ENCODE peak calls at places on chromosomes 7 and 10, in seven cellular contexts. N, X, V, B, Z, W and L are unnamed samples.

GRCh38 chr10:70649526-70649925 is 22.8 kb upstream of the ADAMTS14 start:
- DNase-seq in N (no peak), X (no peak), V (no peak), B (no peak), Z (no peak), W (no peak), L (no peak)

GRCh38 chr7:144057954-144058353 is 9.2 kb downstream of the OR2A5 start:
- DNase-seq in N (no peak), X (no peak), V (no peak), B (no peak), Z (no peak), W (no peak), L (no peak)

GRCh38 chr7:142571581-142571980 is 177.7 kb upstream of the PRSS1 start:
- DNase-seq in N (no peak), X (no peak), V (no peak), B (no peak), Z (no peak), W (no peak), L (no peak)

GRCh38 chr10:33039167-33039566 is 81.1 kb upstream of the ITGB1 start:
- DNase-seq in N (no peak), X (no peak), V (no peak), B (no peak), Z (no peak), W (no peak), L (no peak)

GRCh38 chr10:117373848-117374505 is 1.3 kb downstream of the PDZD8 start:
- DNase-seq in N (peak), X (peak), V (peak), B (no peak), Z (peak), W (no peak), L (peak)

GRCh38 chr7:17298840-17299476 is 506 bp downstream of the AHR start:
- DNase-seq in N (peak), X (peak), V (peak), B (no peak), Z (peak), W (peak), L (peak)

GRCh38 chr7:158001621-158002320 is 585.9 kb downstream of the PTPRN2 start:
- DNase-seq in N (no peak), X (no peak), V (no peak), B (no peak), Z (no peak), W (peak), L (peak)

GRCh38 chr7:6306471-6306870 is 34.0 kb upstream of the CYTH3 start:
- DNase-seq in N (no peak), X (no peak), V (no peak), B (no peak), Z (no peak), W (no peak), L (no peak)

GRCh38 chr10:44922826-44923545 is 11.8 kb downstream of the TMEM72 start:
- DNase-seq in N (no peak), X (no peak), V (no peak), B (no peak), Z (no peak), W (no peak), L (no peak)

GRCh38 chr10:3229815-3230214 is 57.2 kb upstream of the PITRM1 start:
- DNase-seq in N (no peak), X (no peak), V (no peak), B (no peak), Z (no peak), W (no peak), L (no peak)

GRCh38 chr10:80202934-80203834 is 2.2 kb downstream of the ANXA11 start:
- DNase-seq in N (no peak), X (peak), V (peak), B (peak), Z (peak), W (peak), L (peak)

GRCh38 chr7:29564455-29565185 is 985 bp downstream of the PRR15 start:
- DNase-seq in N (peak), X (peak), V (peak), B (no peak), Z (peak), W (peak), L (no peak)

GRCh38 chr10:60252688-60253087 is 137.0 kb downstream of the ANK3 start:
- DNase-seq in N (no peak), X (no peak), V (no peak), B (no peak), Z (no peak), W (no peak), L (no peak)

DNA sequence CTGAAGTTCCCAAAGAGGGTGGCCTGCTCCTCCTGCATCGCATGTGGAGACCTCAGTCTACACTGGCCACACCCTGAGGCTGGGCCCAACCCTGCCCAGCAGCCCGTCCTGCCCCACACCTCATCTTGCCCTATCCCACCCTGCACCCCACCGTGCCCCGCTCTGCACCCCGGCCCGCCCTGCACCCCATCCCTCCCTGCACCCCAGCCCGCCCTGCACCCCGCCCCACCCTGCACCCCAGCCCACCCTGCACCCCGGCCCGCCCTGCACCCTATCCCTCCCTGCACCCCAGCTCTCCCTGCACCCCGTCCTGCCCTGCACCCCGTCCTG is 14.5 kb downstream of the VENTX start:
- DNase-seq in N (no peak), X (no peak), V (no peak), B (no peak), Z (no peak), W (no peak), L (no peak)
- TF ChIP-seq POLR2A in N (no peak), X (no peak), V (no peak), B (no peak), Z (no peak), W (no peak), L (no peak)

DNA sequence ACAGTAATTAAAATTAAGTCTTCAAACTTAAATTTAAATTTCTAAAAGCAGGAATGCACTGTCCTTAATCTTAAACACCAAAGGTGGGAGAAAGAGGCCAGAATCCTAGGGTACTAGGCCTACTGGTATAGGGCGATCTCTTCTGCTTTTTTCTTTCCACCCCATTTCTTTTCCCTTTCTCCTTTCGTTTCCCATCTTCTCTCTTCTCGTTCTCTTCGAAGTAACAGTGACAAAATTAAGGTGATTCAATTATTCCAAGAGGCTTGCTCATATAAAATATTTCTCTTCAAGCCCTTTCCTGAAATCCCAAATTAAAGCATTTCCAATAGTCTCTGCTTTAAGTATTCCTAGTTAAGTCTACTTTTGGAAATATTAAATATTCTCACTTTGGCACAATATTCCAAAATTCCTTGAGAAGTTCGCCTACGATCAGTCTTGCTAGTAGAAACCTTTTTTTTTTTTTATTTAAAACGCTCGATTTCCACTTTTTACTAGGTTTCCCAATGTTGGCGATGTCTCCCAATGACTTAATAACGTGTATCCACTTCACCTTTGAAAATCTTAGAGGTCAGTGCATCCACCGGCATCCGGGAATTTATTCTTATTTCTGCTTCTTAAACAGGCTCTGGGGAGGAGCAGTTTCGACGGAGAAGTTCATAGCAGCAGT is 765 bp upstream of the LCOR start:
- DNase-seq in N (no peak), X (no peak), V (no peak), B (no peak), Z (no peak), W (no peak), L (no peak)
- TF ChIP-seq POLR2A in N (no peak), X (no peak), V (no peak), B (no peak), Z (no peak), W (no peak), L (no peak)

DNA sequence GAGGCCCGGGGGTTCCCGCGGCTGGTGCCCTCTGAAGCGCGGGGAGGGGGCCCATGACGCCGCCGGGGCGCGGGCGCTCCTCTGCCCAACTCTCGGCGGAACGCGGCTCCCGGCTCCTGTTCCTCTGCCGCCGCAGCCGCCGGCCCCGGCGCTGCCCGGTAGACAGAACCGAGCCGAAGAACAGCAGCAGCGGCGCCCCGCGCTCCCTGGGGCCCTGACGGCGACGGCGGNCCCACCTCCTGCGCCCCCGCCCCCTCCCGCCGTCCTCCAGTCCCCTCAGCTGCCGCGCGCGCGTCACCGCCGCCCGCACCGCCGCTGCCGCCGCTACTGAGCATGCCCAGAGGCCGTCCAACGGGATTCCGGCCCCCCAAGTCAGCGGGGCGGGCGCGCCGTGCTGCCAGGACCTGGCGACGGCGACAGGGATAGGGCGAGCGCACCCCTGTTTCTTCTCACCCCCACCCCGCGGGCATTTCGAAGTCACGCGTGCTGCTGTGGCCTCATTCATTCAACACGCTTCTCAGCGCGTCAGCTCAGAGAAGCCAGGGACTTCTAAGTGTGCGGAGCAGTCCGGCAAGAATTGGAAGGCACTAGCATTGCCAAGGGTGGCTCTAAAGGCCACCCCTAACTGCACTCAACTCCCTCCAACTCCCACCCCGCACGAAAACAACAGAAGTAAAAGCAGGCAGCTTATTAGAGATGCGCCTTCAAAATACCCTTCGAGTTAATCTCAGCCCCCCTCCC is at the start of gene IPMK:
- DNase-seq in N (peak), X (peak), V (peak), B (peak), Z (peak), W (peak), L (peak)
- TF ChIP-seq POLR2A in N (no peak), X (no peak), V (peak), B (peak), Z (peak), W (no peak), L (peak)

GRCh38 chr7:27146491-27147210 is 923 bp downstream of the HOXA6 start:
- DNase-seq in N (no peak), X (no peak), V (peak), B (no peak), Z (no peak), W (peak), L (peak)

GRCh38 chr7:27144799-27145166 is 1.3 kb upstream of the HOXA5 start:
- DNase-seq in N (no peak), X (no peak), V (peak), B (no peak), Z (no peak), W (no peak), L (peak)

GRCh38 chr7:27145884-27146401 is 1.6 kb downstream of the HOXA6 start:
- DNase-seq in N (no peak), X (no peak), V (peak), B (no peak), Z (no peak), W (peak), L (no peak)

GRCh38 chr7:27143950-27144798 is 693 bp upstream of the HOXA5 start:
- DNase-seq in N (no peak), X (no peak), V (peak), B (no peak), Z (no peak), W (no peak), L (peak)

GRCh38 chr7:27145167-27145883 is 1.8 kb upstream of the HOXA5 start:
- DNase-seq in N (no peak), X (no peak), V (no peak), B (no peak), Z (no peak), W (no peak), L (peak)
- TF ChIP-seq POLR2A in N (no peak), X (no peak), V (no peak), B (no peak), Z (no peak), W (no peak), L (no peak)

GRCh38 chr10:91162050-91162494 is 58.4 kb upstream of the PCGF5 start:
- DNase-seq in N (no peak), X (no peak), V (no peak), B (no peak), Z (no peak), W (no peak), L (peak)

GRCh38 chr10:91164520-91165065 is 55.9 kb upstream of the PCGF5 start:
- DNase-seq in N (no peak), X (no peak), V (no peak), B (no peak), Z (no peak), W (no peak), L (no peak)

GRCh38 chr10:91162495-91163268 is 57.8 kb upstream of the PCGF5 start:
- DNase-seq in N (peak), X (peak), V (peak), B (no peak), Z (peak), W (peak), L (peak)

GRCh38 chr10:91163709-91164474 is 56.6 kb upstream of the PCGF5 start:
- DNase-seq in N (peak), X (peak), V (peak), B (no peak), Z (peak), W (peak), L (peak)

DNA sequence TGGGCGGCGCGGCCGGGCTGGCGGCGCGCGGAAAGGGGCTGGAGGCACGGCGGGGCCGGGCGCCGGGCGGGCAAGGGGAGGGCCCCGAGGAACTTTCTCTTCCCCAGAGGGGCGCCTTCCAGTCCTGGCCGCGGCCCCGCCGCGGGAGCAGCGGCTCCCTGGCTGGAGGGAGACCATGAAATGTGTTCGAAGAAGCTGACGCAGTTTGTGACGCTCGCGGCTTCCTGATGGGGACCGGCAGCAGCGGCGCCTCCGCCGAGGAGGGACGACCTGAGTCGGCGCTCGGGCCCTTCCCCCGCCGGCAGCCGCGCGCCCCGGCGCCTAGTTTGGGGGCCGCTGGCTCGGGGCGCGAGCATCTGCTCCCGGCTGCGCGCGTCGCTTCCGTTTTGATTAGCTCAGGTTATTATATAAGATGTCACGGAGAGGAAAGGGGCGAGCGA is 57.2 kb upstream of the PCGF5 start:
- DNase-seq in N (peak), X (peak), V (peak), B (no peak), Z (peak), W (no peak), L (peak)
- TF ChIP-seq POLR2A in N (peak), X (no peak), V (peak), B (peak), Z (peak), W (no peak), L (peak)

DNA sequence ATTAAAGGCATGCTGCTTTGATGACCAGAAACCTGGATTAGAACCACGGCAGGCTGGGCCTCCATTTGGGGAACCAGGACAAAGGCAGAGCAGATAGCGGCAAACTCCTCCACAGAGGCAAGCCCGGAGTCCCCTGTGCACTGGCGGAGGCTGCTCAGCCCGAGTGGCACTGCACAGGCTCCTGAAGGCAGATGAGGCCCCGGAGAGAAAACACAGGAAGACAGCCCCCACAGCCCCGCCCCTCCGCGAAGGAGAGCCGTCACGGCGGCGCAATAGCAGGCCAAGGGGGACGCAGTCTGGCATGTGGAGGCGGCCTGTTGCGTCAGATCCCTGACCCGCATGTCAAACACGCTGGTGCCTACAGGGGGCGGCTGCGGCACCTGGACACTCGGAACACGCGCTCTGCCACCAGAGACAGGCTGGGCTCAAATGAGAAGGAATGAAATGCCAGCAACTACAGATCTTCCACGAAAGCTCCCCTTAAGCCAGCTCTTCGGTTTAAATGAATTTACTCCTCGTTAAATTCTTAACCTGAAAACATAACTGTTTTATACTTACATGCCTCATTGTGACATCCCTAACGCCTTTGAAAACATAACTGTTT is 128.5 kb downstream of the MAD1L1 start:
- DNase-seq in N (peak), X (peak), V (peak), B (no peak), Z (peak), W (peak), L (peak)
- TF ChIP-seq POLR2A in N (no peak), X (no peak), V (no peak), B (no peak), Z (no peak), W (no peak), L (no peak)

GRCh38 chr7:128739048-128739962 is at the start of gene CALU:
- DNase-seq in N (peak), X (peak), V (peak), B (peak), Z (peak), W (peak), L (peak)
- TF ChIP-seq POLR2A in N (peak), X (peak), V (peak), B (peak), Z (peak), W (peak), L (peak)